ENCODE peak calls at places on chromosomes 16 and 17, in six cellular contexts. L is heart right ventricle, Y is AG10803, J is K562, Q is spleen, M is AG04450. O is an unnamed sample.

GRCh38 chr17:16652847-16653366 is 743 bp downstream of the ZNF624 start:
- DNase-seq in L (no peak), Y (no peak), J (peak; percentile 10), Q (no peak), M (no peak), O (peak; percentile 7)

GRCh38 chr16:11629071-11630030 is 38.9 kb upstream of the SNN start:
- DNase-seq in L (peak; percentile 48), Y (no peak), J (no peak), Q (peak; percentile 88), M (peak; percentile 44), O (no peak)

GRCh38 chr16:56547120-56547948 is 17.5 kb upstream of the MT4 start:
- DNase-seq in L (no peak), Y (peak; percentile 66), J (peak; percentile 11), Q (no peak), M (peak; percentile 55), O (peak; percentile 72)

GRCh38 chr16:31377210-31377903 is 15.8 kb upstream of the ITGAD start:
- DNase-seq in L (no peak), Y (no peak), J (no peak), Q (peak; percentile 47), M (no peak), O (no peak)

GRCh38 chr16:12462690-12463646 is 340.7 kb downstream of the CPPED1 start:
- DNase-seq in L (no peak), Y (peak; percentile 65), J (no peak), Q (no peak), M (peak; percentile 33), O (peak; percentile 24)

GRCh38 chr16:18933501-18933900 is 7.3 kb upstream of the SMG1 start:
- DNase-seq in L (no peak), Y (no peak), J (no peak), Q (no peak), M (no peak), O (no peak)

GRCh38 chr16:50519602-50520001 is 28.6 kb upstream of the NKD1 start:
- DNase-seq in L (no peak), Y (no peak), J (no peak), Q (no peak), M (no peak), O (no peak)

GRCh38 chr17:43553501-43554018 is 7.4 kb upstream of the ETV4 start:
- DNase-seq in L (no peak), Y (no peak), J (no peak), Q (no peak), M (no peak), O (no peak)

GRCh38 chr16:4597174-4597573 is 17.5 kb downstream of the UBALD1 start:
- DNase-seq in L (no peak), Y (no peak), J (no peak), Q (no peak), M (no peak), O (no peak)

GRCh38 chr16:27327586-27327915 is 13.8 kb downstream of the IL4R start:
- DNase-seq in L (no peak), Y (no peak), J (no peak), Q (no peak), M (no peak), O (no peak)

GRCh38 chr16:81607006-81607405 is 162.4 kb downstream of the CMIP start:
- DNase-seq in L (no peak), Y (no peak), J (no peak), Q (no peak), M (no peak), O (no peak)

GRCh38 chr17:63086483-63087185 is 120.6 kb downstream of the TANC2 start:
- DNase-seq in L (no peak), Y (no peak), J (no peak), Q (no peak), M (no peak), O (peak; percentile 29)

GRCh38 chr17:49454050-49454449 is 39.4 kb upstream of the PHB1 start:
- DNase-seq in L (no peak), Y (peak; percentile 47), J (no peak), Q (no peak), M (no peak), O (no peak)

GRCh38 chr17:42312285-42313130 is 24.2 kb downstream of the STAT5A start:
- DNase-seq in L (peak; percentile 86), Y (peak; percentile 79), J (peak; percentile 97), Q (peak; percentile 95), M (peak; percentile 55), O (peak; percentile 86)

GRCh38 chr17:44038604-44039007 is 23.8 kb upstream of the TMEM101 start:
- DNase-seq in L (no peak), Y (no peak), J (no peak), Q (no peak), M (no peak), O (no peak)

GRCh38 chr17:57045868-57046671 is 39.0 kb upstream of the AKAP1 start:
- DNase-seq in L (no peak), Y (no peak), J (no peak), Q (peak; percentile 80), M (no peak), O (no peak)

GRCh38 chr16:2981899-2982250 is 1.6 kb upstream of the PKMYT1 start:
- DNase-seq in L (no peak), Y (no peak), J (peak; percentile 69), Q (no peak), M (no peak), O (no peak)

GRCh38 chr17:58513913-58514794 is at the start of gene MTMR4:
- DNase-seq in L (peak; percentile 81), Y (peak; percentile 61), J (peak; percentile 91), Q (peak; percentile 94), M (peak; percentile 21), O (peak; percentile 75)

GRCh38 chr17:29592850-29593545 is at the start of gene ANKRD13B:
- DNase-seq in L (peak; percentile 44), Y (no peak), J (peak; percentile 66), Q (peak; percentile 90), M (no peak), O (no peak)

GRCh38 chr16:80526418-80527061 is 14.3 kb upstream of the DYNLRB2 start:
- DNase-seq in L (peak; percentile 41), Y (peak; percentile 65), J (peak; percentile 69), Q (no peak), M (peak; percentile 27), O (peak; percentile 68)

GRCh38 chr16:87263418-87264052 is 53.7 kb downstream of the C16orf95 start:
- DNase-seq in L (no peak), Y (peak; percentile 12), J (no peak), Q (no peak), M (no peak), O (peak; percentile 17)

GRCh38 chr17:44976198-44976597 is 8.1 kb upstream of the C1QL1 start:
- DNase-seq in L (no peak), Y (no peak), J (peak; percentile 34), Q (no peak), M (no peak), O (no peak)

GRCh38 chr16:28258571-28258970 is 33.8 kb upstream of the SBK1 start:
- DNase-seq in L (peak; percentile 68), Y (peak; percentile 9), J (no peak), Q (no peak), M (no peak), O (no peak)

GRCh38 chr16:73062640-73063283 is 14.8 kb upstream of the ZFHX3 start:
- DNase-seq in L (no peak), Y (no peak), J (no peak), Q (no peak), M (no peak), O (no peak)

GRCh38 chr16:73058616-73059409 is 10.9 kb upstream of the ZFHX3 start:
- DNase-seq in L (peak; percentile 40), Y (peak; percentile 60), J (peak; percentile 11), Q (peak; percentile 86), M (no peak), O (peak; percentile 59)

GRCh38 chr16:73059779-73060178 is 11.9 kb upstream of the ZFHX3 start:
- DNase-seq in L (no peak), Y (no peak), J (no peak), Q (no peak), M (no peak), O (no peak)

GRCh38 chr16:73060216-73060615 is 12.3 kb upstream of the ZFHX3 start:
- DNase-seq in L (no peak), Y (no peak), J (no peak), Q (no peak), M (no peak), O (no peak)

GRCh38 chr16:73060948-73061495 is 13.1 kb upstream of the ZFHX3 start:
- DNase-seq in L (no peak), Y (no peak), J (no peak), Q (no peak), M (no peak), O (no peak)
- H3K4me3 ChIP-seq in L (peak overlapping the region; percentile 74), Y (no peak overlapping the region), J (no peak overlapping the region), Q (no peak overlapping the region), M (no peak overlapping the region), O (no peak overlapping the region)

GRCh38 chr17:8887834-8888703 is 20.6 kb upstream of the PIK3R6 start:
- DNase-seq in L (peak; percentile 44), Y (peak; percentile 28), J (peak; percentile 60), Q (no peak), M (no peak), O (peak; percentile 41)
- TF ChIP-seq CTCF in L (peak; percentile 57), Y (peak; percentile 49), J (peak; percentile 53), Q (no peak), M (peak; percentile 20), O (peak; percentile 38)

GRCh38 chr16:10547708-10548107 is 32.7 kb downstream of the EMP2 start:
- DNase-seq in L (no peak), Y (no peak), J (no peak), Q (no peak), M (no peak), O (no peak)

GRCh38 chr16:10552281-10552680 is 28.1 kb downstream of the EMP2 start:
- DNase-seq in L (no peak), Y (peak; percentile 36), J (no peak), Q (no peak), M (no peak), O (no peak)

GRCh38 chr16:10552998-10553491 is 27.4 kb downstream of the EMP2 start:
- DNase-seq in L (peak; percentile 76), Y (no peak), J (peak; percentile 70), Q (peak; percentile 86), M (no peak), O (peak; percentile 33)

GRCh38 chr16:10551881-10552280 is 28.5 kb downstream of the EMP2 start:
- DNase-seq in L (no peak), Y (no peak), J (no peak), Q (no peak), M (no peak), O (no peak)

GRCh38 chr16:10548404-10548803 is 32.0 kb downstream of the EMP2 start:
- DNase-seq in L (no peak), Y (no peak), J (no peak), Q (no peak), M (no peak), O (no peak)
- H3K4me3 ChIP-seq in L (no peak overlapping the region), Y (no peak overlapping the region), J (no peak overlapping the region), Q (no peak overlapping the region), M (no peak overlapping the region), O (no peak overlapping the region)

GRCh38 chr17:74245818-74246204 is 28.2 kb upstream of the DNAI2 start:
- DNase-seq in L (no peak), Y (no peak), J (no peak), Q (no peak), M (no peak), O (no peak)

GRCh38 chr17:74244128-74244527 is 29.9 kb upstream of the DNAI2 start:
- DNase-seq in L (no peak), Y (no peak), J (no peak), Q (no peak), M (no peak), O (no peak)

GRCh38 chr17:74244543-74244942 is 29.5 kb upstream of the DNAI2 start:
- DNase-seq in L (no peak), Y (no peak), J (no peak), Q (no peak), M (no peak), O (no peak)

GRCh38 chr17:74243013-74243755 is 29.8 kb downstream of the TTYH2 start:
- DNase-seq in L (peak; percentile 80), Y (no peak), J (no peak), Q (no peak), M (no peak), O (no peak)

GRCh38 chr17:74245145-74245817 is 28.8 kb upstream of the DNAI2 start:
- DNase-seq in L (no peak), Y (no peak), J (no peak), Q (no peak), M (no peak), O (peak; percentile 44)
- TF ChIP-seq CTCF in L (no peak), Y (no peak), J (no peak), Q (no peak), M (no peak), O (no peak)